ENCODE peak calls at places on chromosomes 13 and 19, in four cellular contexts. A is gastrocnemius medialis, E is tibial nerve, R is transverse colon. U is an unnamed sample. For H3K4me1, the result is how much of the 10 kb centered on the place peaks cover.

GRCh38 chr19:9847087-9847671 is 12.1 kb downstream of the PIN1 start:
- DNase-seq in R (peak), E (no peak), A (no peak), U (no peak)

GRCh38 chr13:59750860-59751259 is 412.9 kb downstream of the DIAPH3 start:
- DNase-seq in A (no peak), R (no peak), E (no peak), U (no peak)

GRCh38 chr19:2053601-2054389 is 2.8 kb upstream of the MKNK2 start:
- DNase-seq in A (peak), R (peak), E (no peak), U (no peak)

GRCh38 chr13:28584873-28585317 is 74.0 kb upstream of the POMP start:
- DNase-seq in E (no peak), R (no peak), A (no peak), U (no peak)

GRCh38 chr19:2722541-2723344 is 1.6 kb upstream of the DIRAS1 start:
- DNase-seq in A (peak), R (peak), E (no peak), U (no peak)

GRCh38 chr13:91313103-91313502 is 34.4 kb upstream of the MIR17HG start:
- DNase-seq in A (no peak), E (no peak), R (no peak), U (no peak)

GRCh38 chr13:26531751-26532150 is 25.7 kb upstream of the WASF3 start:
- DNase-seq in E (no peak), R (no peak), A (no peak), U (no peak)

GRCh38 chr13:83449666-83450395 is 432.4 kb downstream of the SLITRK1 start:
- DNase-seq in R (no peak), A (no peak), E (no peak), U (no peak)

GRCh38 chr13:27038323-27038722 is 133.3 kb downstream of the USP12 start:
- DNase-seq in R (no peak), E (no peak), A (no peak), U (no peak)

GRCh38 chr13:103104340-103104739 is 38.1 kb upstream of the SLC10A2 start:
- DNase-seq in E (no peak), R (no peak), A (no peak), U (no peak)

GRCh38 chr13:37360556-37360955 is 238.0 kb downstream of the POSTN start:
- DNase-seq in E (no peak), A (no peak), R (no peak), U (no peak)

GRCh38 chr19:7925171-7925837 is 631 bp downstream of the CTXN1 start:
- DNase-seq in R (peak), A (no peak), E (no peak), U (no peak)

GRCh38 chr13:21573920-21574712 is 29.9 kb downstream of the MICU2 start:
- DNase-seq in E (no peak), A (no peak), R (no peak), U (no peak)

GRCh38 chr19:42114412-42114811 is 17.8 kb downstream of the POU2F2 start:
- DNase-seq in E (no peak), R (peak), A (no peak), U (no peak)

GRCh38 chr13:87893982-87894527 is 222.9 kb downstream of the SLITRK5 start:
- DNase-seq in A (no peak), R (no peak), E (no peak), U (no peak)

GRCh38 chr13:24353736-24354135 is 44.4 kb downstream of the C1QTNF9 start:
- DNase-seq in R (no peak), A (no peak), E (no peak), U (no peak)

GRCh38 chr13:113178070-113178895 is 19.8 kb downstream of the PROZ start:
- DNase-seq in R (no peak), E (no peak), A (no peak), U (no peak)

GRCh38 chr19:6092329-6093286 is 17.7 kb downstream of the RFX2 start:
- DNase-seq in R (peak), A (peak), E (peak), U (no peak)

GRCh38 chr19:6088677-6089063 is 21.6 kb downstream of the RFX2 start:
- DNase-seq in E (no peak), R (no peak), A (no peak), U (no peak)

GRCh38 chr19:6087074-6087506 is 23.2 kb downstream of the RFX2 start:
- DNase-seq in R (peak), E (no peak), A (no peak), U (no peak)

GRCh38 chr19:6091771-6092291 is 18.5 kb downstream of the RFX2 start:
- DNase-seq in R (peak), A (no peak), E (no peak), U (no peak)

GRCh38 chr19:6090634-6091033 is 19.7 kb downstream of the RFX2 start:
- DNase-seq in R (no peak), E (no peak), A (no peak), U (no peak)
- TF ChIP-seq POLR2A in R (no peak), E (no peak), A (no peak), U (no peak)

DNA sequence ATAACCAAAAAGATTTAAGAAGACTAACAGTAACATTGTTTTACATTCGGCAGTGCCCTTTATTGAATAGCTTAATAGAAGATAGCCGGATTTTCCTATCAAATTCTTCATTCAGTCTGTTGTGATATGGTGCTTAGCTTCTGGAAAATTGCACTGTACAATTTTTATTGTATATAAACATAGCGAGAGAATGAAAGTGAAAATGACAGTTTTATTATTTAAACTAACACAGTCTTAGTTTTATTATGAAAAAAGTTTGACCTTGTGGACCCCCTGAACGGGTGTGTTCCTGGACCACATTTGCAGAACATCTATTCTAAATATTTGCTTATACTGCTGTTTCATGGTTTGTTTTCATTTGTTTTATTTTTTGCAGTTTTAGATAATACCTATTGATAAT is 8.6 kb downstream of the ITM2B start:
- DNase-seq in E (no peak), A (no peak), R (no peak), U (no peak)
- H3K4me1 ChIP-seq in E (under half), A (half or more), R (under half), U (half or more)

DNA sequence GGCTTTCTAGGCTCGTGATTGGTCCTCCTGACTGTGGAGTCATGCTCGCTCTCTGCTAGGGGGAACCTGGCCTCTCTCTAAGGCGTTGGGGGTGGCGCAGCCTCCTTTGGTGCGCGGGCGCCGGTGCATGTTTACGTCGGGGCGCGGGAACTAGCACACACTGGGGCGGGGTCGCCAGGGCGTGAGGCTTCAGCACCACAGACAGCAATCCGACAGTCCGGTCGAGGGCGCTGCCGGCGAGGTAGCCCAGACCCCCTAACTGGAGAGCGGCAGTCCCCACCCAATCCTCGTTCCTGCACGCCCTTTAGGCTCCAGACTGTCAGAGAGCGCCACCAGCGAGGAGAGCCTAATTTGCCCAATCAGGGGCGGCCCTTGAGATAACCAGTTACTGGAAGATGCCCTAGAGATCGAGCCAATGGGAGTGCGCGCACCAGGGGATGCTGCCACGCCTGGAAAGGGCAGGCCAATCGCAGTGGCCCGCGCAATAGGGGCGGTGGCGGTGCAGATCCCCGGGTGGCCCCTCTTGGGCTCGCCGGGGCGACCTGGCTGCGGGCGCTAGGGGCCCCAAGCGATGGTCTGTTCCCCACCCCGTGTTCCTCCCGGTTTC is 1.0 kb upstream of the ELAVL3 start:
- DNase-seq in R (peak), E (no peak), A (peak), U (no peak)
- H3K4me3 ChIP-seq in R (peak), E (peak), A (peak), U (peak)

GRCh38 chr13:19782049-19782726 is 557 bp downstream of the PSPC1 start:
- DNase-seq in E (peak), R (peak), A (peak), U (no peak)
- TF ChIP-seq POLR2A in E (no peak), R (no peak), A (no peak), U (no peak)

DNA sequence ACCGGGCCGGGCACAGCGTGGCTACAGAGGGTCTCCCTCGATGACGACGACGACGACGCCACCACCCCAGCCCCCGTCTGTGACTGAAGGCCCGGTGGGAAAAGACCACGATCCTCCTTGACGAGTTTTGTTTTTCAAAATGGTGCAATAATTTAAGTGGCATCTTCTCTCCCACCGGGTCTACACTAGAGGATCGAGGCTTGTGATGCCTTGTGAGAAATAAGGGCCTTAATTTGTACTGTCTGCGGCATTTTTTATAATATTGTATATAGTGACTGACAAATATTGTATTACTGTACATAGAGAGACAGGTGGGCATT is 2.5 kb downstream of the KLF2 start:
- DNase-seq in E (no peak), R (no peak), A (no peak), U (no peak)
- H3K4me1 ChIP-seq in E (under half), R (under half), A (under half), U (under half)

DNA sequence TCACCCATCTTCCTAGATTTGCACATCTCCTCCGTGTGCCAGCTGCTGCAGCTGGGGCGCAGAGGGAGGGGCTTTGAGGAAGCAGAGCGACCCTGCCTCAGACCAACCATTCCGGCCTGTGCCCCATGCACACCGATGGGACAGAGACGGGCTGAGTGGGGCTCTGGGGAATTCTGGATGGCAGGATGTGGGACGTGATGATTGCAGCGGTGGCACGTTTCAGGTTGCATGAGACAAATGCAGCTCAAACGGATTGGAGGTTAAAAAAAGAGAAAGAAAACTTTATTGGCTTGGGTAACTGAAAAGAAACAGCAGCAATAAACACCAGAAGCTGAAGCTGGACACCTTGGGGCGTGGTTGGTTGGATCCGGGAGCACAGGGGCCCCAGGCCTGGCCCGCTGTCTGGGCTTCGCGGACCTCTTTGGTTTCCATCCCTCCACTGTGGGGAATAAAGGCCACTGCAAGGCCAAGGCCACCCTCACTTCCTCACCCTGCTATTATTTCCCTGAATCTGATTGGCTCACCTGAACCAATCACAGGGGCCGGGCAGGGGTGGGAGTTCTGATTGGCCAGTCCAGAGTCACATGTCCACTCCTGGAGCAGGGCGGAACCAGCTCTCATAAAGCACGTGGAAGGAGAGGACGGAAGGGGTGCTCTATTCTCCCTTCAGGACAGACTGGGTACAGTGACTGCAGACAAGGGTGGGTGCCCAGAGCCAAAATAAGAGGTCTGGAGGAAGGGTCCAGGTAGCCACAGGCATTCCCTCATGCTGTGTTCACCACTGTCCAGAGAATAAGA is 6.1 kb upstream of the ZNF787 start:
- DNase-seq in R (no peak), E (no peak), A (no peak), U (no peak)
- H3K4me3 ChIP-seq in R (no peak), E (no peak), A (no peak), U (no peak)

U was measured in esophagus squamous epithelium.